ENCODE peak calls at places on chromosomes 2 and 18, in four cellular contexts. C, R, A and W are unnamed samples.
A peak's percentile ranks its signal among the peaks of the same experiment; 100 is the strongest.

GRCh38 chr2:196105956-196106355 is 37.3 kb upstream of the DNAH7 start:
- DNase-seq in C (no peak), R (no peak), A (no peak), W (no peak)

GRCh38 chr2:233656443-233656842 is 15.3 kb upstream of the UGT1A9 start:
- DNase-seq in C (no peak), R (no peak), A (no peak), W (no peak)

GRCh38 chr2:188519133-188519532 is 227.5 kb downstream of the GULP1 start:
- DNase-seq in C (no peak), R (no peak), A (peak; percentile 70), W (no peak)

GRCh38 chr2:233468746-233469110 is 97.9 kb downstream of the USP40 start:
- DNase-seq in C (no peak), R (no peak), A (no peak), W (no peak)

GRCh38 chr2:148653437-148653836 is 8.9 kb downstream of the EPC2 start:
- DNase-seq in C (no peak), R (no peak), A (no peak), W (no peak)

GRCh38 chr2:172395503-172395902 is 31.9 kb upstream of the ITGA6 start:
- DNase-seq in C (no peak), R (no peak), A (no peak), W (no peak)

GRCh38 chr2:33216508-33217182 is 259.8 kb upstream of the RASGRP3 start:
- DNase-seq in C (no peak), R (peak; percentile 63), A (peak; percentile 49), W (no peak)

GRCh38 chr18:2920027-2920426 is 73.2 kb downstream of the EMILIN2 start:
- DNase-seq in C (no peak), R (no peak), A (no peak), W (no peak)

GRCh38 chr2:8656160-8656641 is 25.7 kb upstream of the ID2 start:
- DNase-seq in C (no peak), R (no peak), A (peak; percentile 76), W (no peak)

GRCh38 chr2:240966457-240966905 is 31.9 kb upstream of the SNED1 start:
- DNase-seq in C (no peak), R (no peak), A (no peak), W (no peak)

GRCh38 chr18:77376043-77376732 is 126.5 kb downstream of the GALR1 start:
- DNase-seq in C (no peak), R (no peak), A (no peak), W (no peak)

GRCh38 chr2:233240897-233241296 is 10.6 kb upstream of the ATG16L1 start:
- DNase-seq in C (no peak), R (no peak), A (no peak), W (no peak)

GRCh38 chr2:219291394-219291793 is 12.2 kb downstream of the DNAJB2 start:
- DNase-seq in C (no peak), R (no peak), A (no peak), W (no peak)

GRCh38 chr2:26978061-26978596 is 7.7 kb downstream of the MAPRE3 start:
- DNase-seq in C (no peak), R (no peak), A (no peak), W (no peak)

GRCh38 chr2:136248242-136248641 is 130.3 kb upstream of the CXCR4 start:
- DNase-seq in C (no peak), R (peak; percentile 68), A (peak; percentile 47), W (no peak)

GRCh38 chr2:86297382-86298147 is 39.9 kb downstream of the REEP1 start:
- DNase-seq in C (no peak), R (no peak), A (no peak), W (no peak)

GRCh38 chr2:156697906-156698305 is 261.7 kb downstream of the GPD2 start:
- DNase-seq in C (no peak), R (no peak), A (no peak), W (no peak)

GRCh38 chr2:31469648-31470047 is 55.1 kb upstream of the XDH start:
- DNase-seq in C (no peak), R (no peak), A (no peak), W (no peak)

GRCh38 chr2:86790134-86790827 is 432 bp downstream of the CD8A start:
- DNase-seq in C (no peak), R (no peak), A (no peak), W (no peak)

GRCh38 chr2:223626713-223627112 is 24.6 kb upstream of the SCG2 start:
- DNase-seq in C (no peak), R (peak; percentile 91), A (peak; percentile 47), W (no peak)

GRCh38 chr2:48589170-48589767 is 28.4 kb upstream of the GTF2A1L start:
- DNase-seq in C (no peak), R (peak; percentile 48), A (peak; percentile 65), W (no peak)

GRCh38 chr2:182540236-182540635 is 113.4 kb upstream of the PDE1A start:
- DNase-seq in C (no peak), R (no peak), A (no peak), W (no peak)

GRCh38 chr2:68320118-68320641 is 431 bp upstream of the CNRIP1 start:
- DNase-seq in C (no peak), R (no peak), A (no peak), W (no peak)
- H3K27ac ChIP-seq in C (no peak overlapping the region), R (peak overlapping the region; percentile 34), A (peak overlapping the region; percentile 94), W (no peak overlapping the region)

DNA sequence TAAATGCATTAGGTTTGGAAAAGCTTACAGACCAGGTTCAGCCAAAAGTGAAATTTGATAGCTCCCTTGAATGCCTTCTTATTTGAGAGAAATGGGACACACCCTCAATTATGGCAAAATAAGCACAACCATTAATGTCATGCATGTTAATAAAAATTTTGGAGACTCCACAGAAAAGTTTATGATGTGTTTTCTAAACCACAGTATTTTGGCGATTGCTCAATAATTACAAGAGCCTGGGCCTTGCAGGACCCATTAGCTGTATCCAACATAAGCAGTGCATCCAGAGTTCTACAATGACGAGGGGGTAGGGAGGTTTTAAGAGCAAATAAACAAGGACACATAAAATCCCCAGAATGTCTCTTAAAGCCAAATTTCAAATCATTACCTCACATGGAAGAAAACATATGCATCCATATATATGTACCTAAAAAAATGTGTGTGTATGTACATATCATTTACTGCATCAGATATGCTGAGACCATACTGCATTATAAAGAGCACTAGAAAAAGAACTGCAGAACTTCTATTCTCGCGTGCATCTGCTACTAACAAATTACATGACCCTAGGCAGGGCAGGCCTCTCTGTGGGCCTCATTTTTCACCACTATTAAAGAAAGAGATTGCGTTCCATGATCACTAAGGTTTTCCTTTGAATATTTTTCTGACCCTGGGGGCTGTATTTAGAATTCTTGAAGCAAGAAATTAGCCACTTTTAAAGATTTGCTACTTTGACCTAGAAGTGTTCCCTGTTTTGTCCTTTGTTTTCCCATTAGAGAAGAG is 38.0 kb downstream of the CMPK2 start:
- DNase-seq in C (no peak), R (no peak), A (peak; percentile 58), W (no peak)
- H3K27ac ChIP-seq in C (no peak overlapping the region), R (peak overlapping the region; percentile 76), A (no peak overlapping the region), W (no peak overlapping the region)

DNA sequence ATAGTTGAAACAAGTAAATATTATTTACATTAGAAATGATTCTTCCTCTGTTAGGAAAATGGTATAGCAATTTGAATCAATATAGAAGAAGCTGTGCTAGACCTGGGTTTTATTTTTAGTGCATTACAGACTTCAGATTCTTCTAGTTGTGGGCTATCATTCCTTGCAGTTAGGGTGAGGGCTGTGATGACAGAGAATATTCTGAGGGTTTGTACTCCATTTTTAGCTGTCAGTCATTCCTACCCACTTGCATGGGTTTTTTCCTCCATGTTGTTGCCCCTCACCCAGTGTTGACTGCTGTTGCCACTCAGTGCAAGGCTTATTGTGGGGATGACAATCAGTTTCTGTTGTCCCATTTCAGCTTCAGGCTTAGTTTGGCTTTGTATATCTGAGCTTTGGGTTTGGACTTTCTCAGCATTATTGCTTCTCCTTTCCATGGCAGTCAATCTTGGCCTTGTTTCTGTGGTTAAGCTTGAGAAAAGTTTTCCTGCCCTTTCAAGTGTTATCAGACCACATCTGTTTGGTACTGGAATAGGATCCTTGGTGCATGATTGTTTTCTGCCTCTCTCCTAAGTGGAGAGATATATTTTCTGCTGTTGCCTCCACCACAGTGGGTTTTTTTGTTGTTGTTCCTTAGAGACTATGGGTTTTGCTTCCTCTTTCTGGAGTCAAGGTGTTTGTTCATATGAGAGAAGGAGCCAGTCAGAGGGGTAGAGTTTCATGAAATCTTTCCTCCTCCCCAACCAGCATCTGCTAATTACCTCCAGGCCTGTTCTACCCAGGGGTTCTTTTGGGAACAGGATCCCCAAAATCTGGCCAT is 312.7 kb upstream of the CWC22 start:
- DNase-seq in C (no peak), R (no peak), A (no peak), W (no peak)
- H3K27ac ChIP-seq in C (no peak overlapping the region), R (no peak overlapping the region), A (no peak overlapping the region), W (no peak overlapping the region)

GRCh38 chr2:20144196-20144595 is 80.7 kb downstream of the SDC1 start:
- DNase-seq in C (no peak), R (no peak), A (no peak), W (no peak)

GRCh38 chr2:20145497-20146193 is 79.3 kb downstream of the SDC1 start:
- DNase-seq in C (no peak), R (no peak), A (no peak), W (no peak)

GRCh38 chr2:20146401-20146800 is 78.5 kb downstream of the SDC1 start:
- DNase-seq in C (no peak), R (no peak), A (no peak), W (no peak)

GRCh38 chr2:20143263-20143662 is 81.7 kb downstream of the SDC1 start:
- DNase-seq in C (no peak), R (peak; percentile 38), A (peak; percentile 65), W (peak; percentile 52)

GRCh38 chr2:20144861-20145260 is 80.1 kb downstream of the SDC1 start:
- DNase-seq in C (no peak), R (no peak), A (no peak), W (no peak)
- H3K27ac ChIP-seq in C (no peak overlapping the region), R (no peak overlapping the region), A (no peak overlapping the region), W (peak overlapping the region; percentile 31)